ENCODE peak calls at places on chromosomes 4 and X, in nine cellular contexts. R is CD8-positive, alpha-beta T cell; Y is upper lobe of right lung; I is tibial artery; M is heart right ventricle; J is fibroblast of lung; O is pancreas; N is HepG2; X is hepatocyte. E is an unnamed sample.
A peak's percentile ranks its signal among the peaks of the same experiment; 100 is the strongest.

GRCh38 chr4:73729534-73730165 is 10.7 kb upstream of the CXCL8 start:
- DNase-seq in R (no peak), Y (peak; percentile 63), I (peak; percentile 84), M (peak; percentile 60), J (peak; percentile 69), O (peak; percentile 68), N (peak; percentile 47), X (peak; percentile 82), E (peak; percentile 66)

GRCh38 chrX:16552546-16552945 is 97.4 kb upstream of the S100G start:
- DNase-seq in R (no peak), Y (no peak), I (no peak), M (no peak), J (peak; percentile 32), O (no peak), N (no peak), X (no peak), E (no peak)

GRCh38 chr4:42306221-42307109 is 90.8 kb upstream of the SHISA3 start:
- DNase-seq in R (no peak), Y (no peak), I (peak; percentile 46), M (peak; percentile 6), J (no peak), O (no peak), N (no peak), X (no peak), E (no peak)

GRCh38 chr4:145301386-145302080 is 121.1 kb upstream of the OTUD4 start:
- DNase-seq in R (no peak), Y (no peak), I (no peak), M (no peak), J (peak; percentile 57), O (no peak), N (no peak), X (no peak), E (no peak)

GRCh38 chrX:45683914-45684313 is 483.2 kb upstream of the DIPK2B start:
- DNase-seq in R (no peak), Y (no peak), I (no peak), M (no peak), J (no peak), O (no peak), N (no peak), X (no peak), E (no peak)

GRCh38 chr4:122309988-122310626 is 68.7 kb upstream of the ADAD1 start:
- DNase-seq in R (no peak), Y (no peak), I (no peak), M (no peak), J (peak; percentile 14), O (no peak), N (peak; percentile 11), X (no peak), E (no peak)

GRCh38 chr4:55733874-55734437 is 85.6 kb upstream of the EXOC1L start:
- DNase-seq in R (no peak), Y (peak; percentile 78), I (peak; percentile 50), M (peak; percentile 16), J (peak; percentile 24), O (peak; percentile 67), N (peak; percentile 8), X (peak; percentile 90), E (no peak)

GRCh38 chr4:10085828-10086505 is 30.6 kb downstream of the WDR1 start:
- DNase-seq in R (no peak), Y (peak; percentile 52), I (no peak), M (no peak), J (no peak), O (no peak), N (no peak), X (no peak), E (no peak)

GRCh38 chr4:177308125-177308524 is 1.5 kb upstream of the NEIL3 start:
- DNase-seq in R (no peak), Y (no peak), I (no peak), M (no peak), J (peak; percentile 86), O (no peak), N (peak; percentile 12), X (no peak), E (no peak)

GRCh38 chr4:40210776-40211175 is 13.9 kb downstream of the RHOH start:
- DNase-seq in R (no peak), Y (no peak), I (no peak), M (no peak), J (no peak), O (no peak), N (no peak), X (no peak), E (no peak)

GRCh38 chr4:37453361-37454262 is 209.1 kb downstream of the NWD2 start:
- DNase-seq in R (peak; percentile 36), Y (peak; percentile 89), I (peak; percentile 30), M (peak; percentile 10), J (peak; percentile 32), O (peak; percentile 80), N (no peak), X (peak; percentile 91), E (peak; percentile 81)

GRCh38 chr4:56762484-56763250 is 58.8 kb downstream of the SPINK2 start:
- DNase-seq in R (no peak), Y (no peak), I (no peak), M (no peak), J (no peak), O (no peak), N (no peak), X (no peak), E (peak; percentile 15)

GRCh38 chr4:9889306-9889705 is 107.9 kb downstream of the DRD5 start:
- DNase-seq in R (no peak), Y (no peak), I (no peak), M (no peak), J (no peak), O (no peak), N (no peak), X (no peak), E (no peak)

GRCh38 chr4:113173865-113174264 is 124.4 kb downstream of the ANK2 start:
- DNase-seq in R (no peak), Y (no peak), I (no peak), M (no peak), J (no peak), O (no peak), N (no peak), X (no peak), E (peak; percentile 8)

GRCh38 chr4:74032064-74032463 is 6.4 kb downstream of the CXCL3 start:
- DNase-seq in R (no peak), Y (no peak), I (no peak), M (peak; percentile 25), J (no peak), O (no peak), N (no peak), X (no peak), E (no peak)

GRCh38 chrX:106728337-106728736 is 1.8 kb downstream of the RNF128 start:
- DNase-seq in R (no peak), Y (no peak), I (no peak), M (no peak), J (no peak), O (no peak), N (no peak), X (no peak), E (no peak)

GRCh38 chr4:20248155-20248558 is 3.5 kb upstream of the SLIT2 start:
- DNase-seq in R (no peak), Y (no peak), I (no peak), M (no peak), J (peak; percentile 66), O (no peak), N (peak; percentile 1), X (peak; percentile 77), E (peak; percentile 69)

GRCh38 chr4:8319061-8319460 is 49.5 kb downstream of the HTRA3 start:
- DNase-seq in R (no peak), Y (no peak), I (no peak), M (no peak), J (no peak), O (no peak), N (no peak), X (no peak), E (no peak)

GRCh38 chr4:84451546-84451945 is 47.5 kb downstream of the NKX6-1 start:
- DNase-seq in R (no peak), Y (no peak), I (no peak), M (no peak), J (no peak), O (no peak), N (no peak), X (peak; percentile 10), E (peak; percentile 21)

DNA sequence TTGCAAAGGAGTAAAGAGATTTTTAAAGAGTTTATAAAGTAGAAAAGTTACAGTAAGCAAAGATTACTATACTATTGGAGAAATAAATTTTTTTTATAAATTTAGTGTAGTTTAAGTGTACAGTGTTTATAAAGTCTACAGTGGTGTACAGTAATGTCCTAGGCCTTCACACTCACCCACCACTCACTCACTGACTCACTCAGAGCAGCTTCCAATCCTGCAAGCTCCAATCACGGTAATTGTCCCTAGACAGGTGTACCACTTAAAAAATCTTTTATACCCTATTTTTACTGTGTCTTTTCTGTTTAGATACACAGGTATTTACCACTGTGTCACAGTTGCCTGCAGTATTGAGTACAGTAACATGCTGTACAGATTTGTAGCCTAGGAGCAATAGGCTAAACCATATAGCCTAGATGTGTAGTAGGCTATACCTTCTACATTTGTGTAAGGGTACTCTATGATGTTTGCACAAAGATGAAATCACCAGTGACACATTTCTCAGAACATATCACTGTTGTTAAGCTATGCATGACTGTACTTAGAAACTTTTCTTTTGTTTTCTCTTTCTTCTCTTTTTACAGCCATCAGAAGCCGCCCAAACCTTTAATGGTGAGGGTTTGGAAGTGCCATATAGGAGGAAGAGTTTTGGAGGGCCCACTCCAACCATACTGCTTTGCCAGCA is 11.8 kb upstream of the SH3RF1 start:
- DNase-seq in R (no peak), Y (no peak), I (no peak), M (no peak), J (no peak), O (no peak), N (no peak), X (no peak), E (no peak)
- H3K27ac ChIP-seq in R (no peak overlapping the region), Y (no peak overlapping the region), I (no peak overlapping the region), M (no peak overlapping the region), J (peak overlapping the region; percentile 8), O (no peak overlapping the region), N (no peak overlapping the region), X (peak overlapping the region; percentile 9), E (no peak overlapping the region)

GRCh38 chr4:179586460-179586859 is 2144.2 kb upstream of the AGA start:
- DNase-seq in R (no peak), Y (no peak), I (no peak), M (no peak), J (peak; percentile 47), O (no peak), N (no peak), X (no peak), E (no peak)
- TF ChIP-seq CTCF in R (no peak), Y (no peak), I (no peak), M (no peak), J (no peak), O (no peak), N (no peak), X (no peak), E (no peak)

GRCh38 chr4:183828125-183828524 is 77.0 kb upstream of the STOX2 start:
- DNase-seq in R (no peak), Y (no peak), I (no peak), M (no peak), J (no peak), O (no peak), N (no peak), X (no peak), E (no peak)
- H3K27ac ChIP-seq in R (no peak overlapping the region), Y (no peak overlapping the region), I (no peak overlapping the region), M (no peak overlapping the region), J (no peak overlapping the region), O (no peak overlapping the region), N (no peak overlapping the region), X (no peak overlapping the region), E (no peak overlapping the region)

GRCh38 chr4:17398805-17399204 is 113.1 kb downstream of the QDPR start:
- DNase-seq in R (no peak), Y (no peak), I (no peak), M (no peak), J (no peak), O (no peak), N (no peak), X (no peak), E (no peak)
- TF ChIP-seq CTCF in R (no peak), Y (no peak), I (no peak), M (no peak), J (no peak), O (no peak), N (no peak), X (no peak), E (no peak)